ENCODE peak calls at places on chromosomes 1 and 21, in five cellular contexts. H, G, C, M and V are unnamed samples. For H3K36me3, the result is how much of the 10 kb centered on the place peaks cover.

GRCh38 chr1:209882286-209882685 is 54.5 kb downstream of the UTP25 start:
- DNase-seq in H (no peak), G (no peak), C (no peak), M (no peak), V (no peak)

GRCh38 chr21:26842976-26843911 is 2.0 kb downstream of the ADAMTS1 start:
- DNase-seq in H (no peak), G (peak), C (no peak), M (no peak), V (no peak)

GRCh38 chr1:162391790-162392563 is 10.4 kb downstream of the C1orf226 start:
- DNase-seq in H (peak), G (peak), C (peak), M (no peak), V (peak)

GRCh38 chr21:42227909-42228708 is 9.2 kb downstream of the ABCG1 start:
- DNase-seq in H (peak), G (peak), C (peak), M (peak), V (peak)

GRCh38 chr1:197787056-197787455 is 11.8 kb upstream of the DENND1B start:
- DNase-seq in H (no peak), G (no peak), C (no peak), M (no peak), V (no peak)

GRCh38 chr1:74732960-74733615 is at the start of the genes CRYZ and TYW3:
- DNase-seq in H (peak), G (peak), C (peak), M (peak), V (peak)

GRCh38 chr1:75134939-75135828 is 996 bp downstream of the LHX8 start:
- DNase-seq in H (no peak), G (peak), C (no peak), M (no peak), V (no peak)

GRCh38 chr21:43331962-43332458 is 94.9 kb downstream of the SIK1 start:
- DNase-seq in H (no peak), G (no peak), C (no peak), M (no peak), V (no peak)

GRCh38 chr1:115217150-115218033 is 120.7 kb downstream of the NGF start:
- DNase-seq in H (no peak), G (no peak), C (no peak), M (no peak), V (no peak)

GRCh38 chr1:165442653-165443052 is 2.3 kb downstream of the RXRG start:
- DNase-seq in H (no peak), G (no peak), C (no peak), M (no peak), V (no peak)

GRCh38 chr1:168977618-168978017 is 128.9 kb upstream of the ATP1B1 start:
- DNase-seq in H (no peak), G (no peak), C (no peak), M (no peak), V (no peak)

GRCh38 chr1:54581621-54582035 is 33.6 kb downstream of the ACOT11 start:
- DNase-seq in H (no peak), G (peak), C (peak), M (no peak), V (peak)

GRCh38 chr1:209250970-209251636 is 332.4 kb upstream of the CAMK1G start:
- DNase-seq in H (no peak), G (no peak), C (no peak), M (no peak), V (no peak)

GRCh38 chr1:47534417-47534816 is 96.6 kb downstream of the FOXD2 start:
- DNase-seq in H (no peak), G (no peak), C (no peak), M (no peak), V (no peak)

GRCh38 chr1:86965012-86965826 is 50.8 kb downstream of the HS2ST1 start:
- DNase-seq in H (peak), G (peak), C (peak), M (no peak), V (peak)

GRCh38 chr21:46060596-46061061 is 37.3 kb upstream of the COL6A2 start:
- DNase-seq in H (no peak), G (no peak), C (no peak), M (no peak), V (no peak)

GRCh38 chr1:208737922-208738321 is 493.7 kb upstream of the PLXNA2 start:
- DNase-seq in H (no peak), G (no peak), C (no peak), M (no peak), V (no peak)

GRCh38 chr1:26706315-26706714 is 10.5 kb downstream of the ARID1A start:
- DNase-seq in H (no peak), G (no peak), C (peak), M (no peak), V (no peak)

GRCh38 chr1:226820935-226821718 is 49.3 kb upstream of the PSEN2 start:
- DNase-seq in H (peak), G (peak), C (no peak), M (no peak), V (no peak)

GRCh38 chr1:53275566-53275965 is 37.2 kb upstream of the MAGOH start:
- DNase-seq in H (no peak), G (no peak), C (no peak), M (no peak), V (no peak)

GRCh38 chr1:106957795-106958194 is 98.7 kb upstream of the PRMT6 start:
- DNase-seq in H (no peak), G (no peak), C (no peak), M (no peak), V (no peak)

GRCh38 chr1:200267458-200267857 is 142.4 kb downstream of the ZNF281 start:
- DNase-seq in H (no peak), G (no peak), C (no peak), M (no peak), V (no peak)

GRCh38 chr1:159869173-159869572 is 6.7 kb upstream of the VSIG8 start:
- DNase-seq in H (peak), G (no peak), C (no peak), M (no peak), V (peak)

GRCh38 chr1:6260433-6260934 is 414 bp downstream of the GPR153 start:
- DNase-seq in H (peak), G (peak), C (no peak), M (no peak), V (no peak)
- TF ChIP-seq ZBTB33 in H (no peak), G (no peak), C (no peak), M (no peak), V (no peak)

DNA sequence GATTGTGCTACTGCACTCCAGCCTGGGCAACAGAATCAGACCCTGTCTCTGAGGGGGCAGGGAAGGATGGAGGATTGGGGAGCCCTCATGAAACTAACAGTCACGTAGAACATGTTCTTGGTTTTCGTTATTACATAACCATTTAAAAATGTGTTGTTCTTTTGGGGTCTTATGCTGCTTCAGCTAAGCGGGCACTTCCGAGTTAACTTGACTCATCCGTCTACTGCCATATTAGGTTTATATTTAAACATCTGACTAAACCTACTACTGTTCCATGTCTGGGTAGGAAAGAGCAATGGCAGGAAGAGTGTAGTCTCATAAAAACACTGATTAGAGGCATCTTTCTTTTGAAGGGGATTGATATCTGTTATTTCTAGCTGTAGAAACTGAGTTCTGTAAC is 59.5 kb upstream of the BMP8A start:
- DNase-seq in H (no peak), G (no peak), C (no peak), M (no peak), V (no peak)
- H3K36me3 ChIP-seq in H (half or more), G (half or more), C (half or more), M (under half), V (under half)

GRCh38 chr1:77475631-77476030 is 193.8 kb downstream of the AK5 start:
- DNase-seq in H (no peak), G (no peak), C (no peak), M (no peak), V (no peak)

GRCh38 chr1:77473690-77474089 is 191.9 kb downstream of the AK5 start:
- DNase-seq in H (no peak), G (no peak), C (no peak), M (no peak), V (no peak)

GRCh38 chr1:77476460-77476859 is 194.6 kb downstream of the AK5 start:
- DNase-seq in H (no peak), G (no peak), C (no peak), M (no peak), V (no peak)
- TF ChIP-seq ZBTB33 in H (no peak), G (no peak), C (no peak), M (no peak), V (no peak)

GRCh38 chr1:228226141-228226874 is 18.5 kb downstream of the OBSCN start:
- DNase-seq in H (no peak), G (no peak), C (no peak), M (no peak), V (no peak)

GRCh38 chr1:228226956-228227791 is 19.3 kb downstream of the OBSCN start:
- DNase-seq in H (peak), G (no peak), C (peak), M (no peak), V (no peak)

GRCh38 chr1:228233136-228233535 is 25.3 kb downstream of the OBSCN start:
- DNase-seq in H (no peak), G (no peak), C (no peak), M (no peak), V (no peak)

GRCh38 chr1:228228601-228229074 is 20.8 kb downstream of the OBSCN start:
- DNase-seq in H (no peak), G (no peak), C (peak), M (no peak), V (no peak)

DNA sequence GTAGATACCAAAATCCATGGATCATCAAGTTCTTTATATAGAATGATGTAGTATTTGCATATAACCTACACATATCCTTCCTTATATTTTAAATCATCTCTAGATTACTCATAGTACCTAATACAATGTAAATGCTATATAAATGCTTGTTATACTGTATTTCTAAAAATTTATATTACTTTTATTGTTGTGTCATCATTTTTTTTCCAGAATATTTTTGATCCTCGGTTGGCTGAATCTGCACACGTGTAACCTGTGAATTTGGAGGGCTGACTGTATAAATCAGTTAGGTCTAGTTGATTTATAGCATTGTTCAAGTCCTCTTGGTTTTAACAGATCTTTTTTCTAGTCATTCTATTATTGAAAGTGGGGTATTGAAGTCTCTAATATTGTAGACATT is 23.3 kb downstream of the OBSCN start:
- DNase-seq in H (no peak), G (no peak), C (no peak), M (no peak), V (no peak)
- H3K36me3 ChIP-seq in H (under half), G (under half), C (under half), M (under half), V (under half)

DNA sequence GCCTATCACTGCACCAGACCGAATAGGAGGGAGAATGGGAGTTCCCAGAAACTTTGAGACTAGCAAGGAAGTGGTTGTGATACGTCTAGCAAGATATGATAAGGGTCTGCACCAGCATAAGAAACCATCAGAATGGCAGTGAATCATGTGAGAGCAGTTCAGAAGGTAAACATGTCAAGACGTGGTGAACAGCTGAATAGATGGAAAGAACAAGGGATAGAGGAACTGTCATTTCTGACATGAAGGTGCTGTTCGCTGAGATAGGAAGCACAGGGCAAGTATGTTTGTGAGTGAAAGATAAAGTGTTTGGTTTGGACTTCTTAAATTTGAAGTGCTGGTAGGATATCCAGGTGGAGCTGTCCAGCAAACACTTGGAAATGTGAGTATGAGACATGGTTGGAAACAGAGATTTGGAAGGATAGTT is 1.1 kb upstream of the AGO1 start:
- DNase-seq in H (peak), G (no peak), C (no peak), M (no peak), V (no peak)
- TF ChIP-seq ZBTB33 in H (no peak), G (no peak), C (no peak), M (no peak), V (no peak)

DNA sequence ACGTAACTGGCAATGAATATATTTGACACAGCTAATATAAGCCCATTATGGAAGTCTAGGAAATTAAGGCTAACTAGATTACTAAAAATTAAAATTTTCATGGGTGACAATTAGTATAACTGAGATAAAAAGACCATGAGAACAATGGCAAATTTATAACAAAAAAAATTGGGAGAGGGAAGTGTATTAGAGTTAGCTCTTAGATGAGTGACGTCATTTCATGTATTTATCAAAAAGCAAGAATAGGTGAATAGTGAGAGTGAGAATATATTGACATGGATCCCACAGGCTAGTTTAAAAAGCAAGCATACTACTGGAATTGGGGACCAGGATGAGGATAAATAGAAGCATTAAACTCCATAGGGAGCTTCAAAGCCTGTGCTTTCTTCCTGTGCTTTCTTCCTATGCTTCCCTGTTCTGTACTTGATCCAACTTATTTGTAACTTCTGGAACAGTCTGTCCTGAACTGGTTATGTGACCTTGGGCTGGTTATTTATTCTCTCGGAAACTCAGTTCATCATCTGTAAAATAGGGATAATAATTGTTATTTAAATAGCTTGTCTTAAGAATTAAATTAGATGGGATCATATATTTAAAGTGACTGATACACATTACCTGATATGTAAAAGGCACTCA is 9.1 kb downstream of the BCL9 start:
- DNase-seq in H (no peak), G (no peak), C (no peak), M (no peak), V (no peak)
- H3K36me3 ChIP-seq in H (under half), G (under half), C (under half), M (under half), V (under half)

GRCh38 chr21:44714905-44715304 is 3.5 kb upstream of the TSPEAR start:
- DNase-seq in H (no peak), G (peak), C (no peak), M (no peak), V (no peak)
- TF ChIP-seq ZBTB33 in H (no peak), G (no peak), C (no peak), M (no peak), V (no peak)